ENCODE peak calls at places on chromosome 19, in ten cellular contexts. N is CD8-positive, alpha-beta memory T cell; J is glutamatergic neuron; R is foreskin fibroblast; L is IMR-90; V is psoas muscle; C is fibroblast of pulmonary artery; S is astrocyte of the spinal cord; E is stimulated activated CD4-positive, alpha-beta T cell treated with anti-CD3 and anti-CD28 coated beads, Interleukin-4, amount 100 ng/mL, for 1 hour; O is activated CD4-positive, CD25-positive, alpha-beta regulatory T cell. T is an unnamed sample.

GRCh38 chr19:50465000-50465399 is 11.3 kb upstream of the EMC10 start:
- DNase-seq in N (no peak), J (no peak), R (no peak), L (no peak), V (no peak), C (no peak), S (no peak), E (no peak), O (no peak), T (no peak)

GRCh38 chr19:56764296-56764695 is 76.2 kb downstream of the PEG3 start:
- DNase-seq in N (no peak), J (no peak), R (no peak), L (no peak), V (no peak), C (no peak), S (no peak), E (no peak), O (no peak), T (no peak)

GRCh38 chr19:31515931-31516330 is 166.7 kb upstream of the TSHZ3 start:
- DNase-seq in N (no peak), J (no peak), R (peak; percentile 3), L (no peak), V (no peak), C (no peak), S (no peak), E (no peak), O (no peak), T (no peak)

GRCh38 chr19:34232566-34233481 is 21.5 kb upstream of the GARRE1 start:
- DNase-seq in N (no peak), J (no peak), R (peak; percentile 86), L (peak; percentile 96), V (peak; percentile 43), C (peak; percentile 87), S (peak; percentile 96), E (no peak), O (no peak), T (no peak)

GRCh38 chr19:58274771-58275199 is 4.0 kb upstream of the ZNF8 start:
- DNase-seq in N (no peak), J (no peak), R (peak; percentile 51), L (peak; percentile 35), V (no peak), C (peak; percentile 24), S (peak; percentile 64), E (no peak), O (no peak), T (no peak)

GRCh38 chr19:5684694-5685430 is 4.0 kb downstream of the HSD11B1L start:
- DNase-seq in N (no peak), J (no peak), R (no peak), L (no peak), V (no peak), C (no peak), S (no peak), E (no peak), O (no peak), T (no peak)

GRCh38 chr19:49951806-49952474 is 9.0 kb downstream of the SIGLEC11 start:
- DNase-seq in N (no peak), J (no peak), R (no peak), L (no peak), V (no peak), C (no peak), S (no peak), E (no peak), O (no peak), T (no peak)

GRCh38 chr19:18014197-18014596 is 6.2 kb downstream of the ARRDC2 start:
- DNase-seq in N (peak; percentile 30), J (no peak), R (no peak), L (no peak), V (no peak), C (no peak), S (no peak), E (no peak), O (no peak), T (no peak)

GRCh38 chr19:10884273-10884672 is 12.9 kb downstream of the CARM1 start:
- DNase-seq in N (no peak), J (no peak), R (peak; percentile 84), L (peak; percentile 77), V (no peak), C (peak; percentile 59), S (peak; percentile 42), E (no peak), O (no peak), T (no peak)

GRCh38 chr19:29193116-29193515 is 19.8 kb downstream of the UQCRFS1 start:
- DNase-seq in N (no peak), J (no peak), R (no peak), L (no peak), V (no peak), C (no peak), S (no peak), E (no peak), O (no peak), T (no peak)